ENCODE peak calls at places on chromosomes 4 and X, in four cellular contexts. One of them, this sample, is unnamed.

GRCh38 chrX:55142919-55143310 is 54.1 kb downstream of the PAGE2 start:
- DNase-seq in type B pancreatic cell: no peak
- DNase-seq in MCF 10A: no peak
- DNase-seq in activated CD8-positive, alpha-beta memory T cell treated with anti-CD3 and anti-CD28 coated beads for 48 hours: no peak
- DNase-seq in this sample: no peak

GRCh38 chr4:100722133-100722532 is 204.3 kb upstream of the EMCN start:
- DNase-seq in activated CD8-positive, alpha-beta memory T cell treated with anti-CD3 and anti-CD28 coated beads for 48 hours: no peak
- DNase-seq in MCF 10A: no peak
- DNase-seq in type B pancreatic cell: no peak
- DNase-seq in this sample: no peak

GRCh38 chrX:50978920-50979660 is 68.6 kb downstream of the BMP15 start:
- DNase-seq in type B pancreatic cell: no peak
- DNase-seq in activated CD8-positive, alpha-beta memory T cell treated with anti-CD3 and anti-CD28 coated beads for 48 hours: no peak
- DNase-seq in MCF 10A: no peak
- DNase-seq in this sample: no peak

GRCh38 chrX:101429934-101430333 is 21.9 kb downstream of the HNRNPH2 start:
- DNase-seq in type B pancreatic cell: no peak
- DNase-seq in MCF 10A: no peak
- DNase-seq in activated CD8-positive, alpha-beta memory T cell treated with anti-CD3 and anti-CD28 coated beads for 48 hours: no peak
- DNase-seq in this sample: no peak

GRCh38 chrX:71846429-71846828 is 64.2 kb upstream of the NHSL2 start:
- DNase-seq in type B pancreatic cell: no peak
- DNase-seq in activated CD8-positive, alpha-beta memory T cell treated with anti-CD3 and anti-CD28 coated beads for 48 hours: no peak
- DNase-seq in MCF 10A: peak; percentile 19
- DNase-seq in this sample: no peak

GRCh38 chrX:102154900-102155805 is 624 bp downstream of the BEX5 start:
- DNase-seq in type B pancreatic cell: no peak
- DNase-seq in MCF 10A: no peak
- DNase-seq in activated CD8-positive, alpha-beta memory T cell treated with anti-CD3 and anti-CD28 coated beads for 48 hours: peak; percentile 2
- DNase-seq in this sample: no peak

GRCh38 chrX:119503484-119503861 is 35.2 kb downstream of the SLC25A5 start:
- DNase-seq in MCF 10A: peak; percentile 87
- DNase-seq in activated CD8-positive, alpha-beta memory T cell treated with anti-CD3 and anti-CD28 coated beads for 48 hours: no peak
- DNase-seq in type B pancreatic cell: no peak
- DNase-seq in this sample: no peak

GRCh38 chrX:41389311-41389888 is 55.4 kb downstream of the DDX3X start:
- DNase-seq in activated CD8-positive, alpha-beta memory T cell treated with anti-CD3 and anti-CD28 coated beads for 48 hours: no peak
- DNase-seq in type B pancreatic cell: no peak
- DNase-seq in MCF 10A: no peak
- DNase-seq in this sample: no peak

This sample was measured in cortex of kidney.